ENCODE peak calls at places on chromosomes 4 and X, in nine cellular contexts. One of them, this sample, is unnamed.
A peak's percentile ranks its signal among the peaks of the same experiment; 100 is the strongest.

GRCh38 chr4:16914208-16914607 is 15.8 kb upstream of the LDB2 start:
- DNase-seq in nucleus accumbens: no peak
- DNase-seq in GM23248: peak; percentile 75
- DNase-seq in fibroblast of gingiva: peak; percentile 54
- DNase-seq in stimulated activated CD8-positive, alpha-beta memory T cell treated with anti-CD3 and anti-CD28 coated beads, Interleukin-12 subunit alpha, Interleukin-12 subunit beta, amount 100 ng/mL, for 1 hour: no peak
- DNase-seq in OCI-LY7: peak; percentile 2
- DNase-seq in tibial artery: no peak
- DNase-seq in choroid plexus epithelial cell: peak; percentile 48
- DNase-seq in RPMI7951: peak; percentile 43
- DNase-seq in this sample: no peak

GRCh38 chr4:147958459-147959065 is 226.7 kb downstream of the ARHGAP10 start:
- DNase-seq in stimulated activated CD8-positive, alpha-beta memory T cell treated with anti-CD3 and anti-CD28 coated beads, Interleukin-12 subunit alpha, Interleukin-12 subunit beta, amount 100 ng/mL, for 1 hour: no peak
- DNase-seq in choroid plexus epithelial cell: no peak
- DNase-seq in GM23248: no peak
- DNase-seq in OCI-LY7: no peak
- DNase-seq in fibroblast of gingiva: no peak
- DNase-seq in tibial artery: no peak
- DNase-seq in RPMI7951: no peak
- DNase-seq in nucleus accumbens: no peak
- DNase-seq in this sample: no peak

GRCh38 chrX:44035576-44035975 is 62.4 kb upstream of the NDP start:
- DNase-seq in stimulated activated CD8-positive, alpha-beta memory T cell treated with anti-CD3 and anti-CD28 coated beads, Interleukin-12 subunit alpha, Interleukin-12 subunit beta, amount 100 ng/mL, for 1 hour: no peak
- DNase-seq in tibial artery: no peak
- DNase-seq in fibroblast of gingiva: peak; percentile 8
- DNase-seq in RPMI7951: no peak
- DNase-seq in choroid plexus epithelial cell: peak; percentile 31
- DNase-seq in GM23248: peak; percentile 67
- DNase-seq in nucleus accumbens: no peak
- DNase-seq in OCI-LY7: no peak
- DNase-seq in this sample: no peak

GRCh38 chr4:126548890-126549289 is 1083.9 kb upstream of the INTU start:
- DNase-seq in fibroblast of gingiva: no peak
- DNase-seq in GM23248: no peak
- DNase-seq in nucleus accumbens: no peak
- DNase-seq in stimulated activated CD8-positive, alpha-beta memory T cell treated with anti-CD3 and anti-CD28 coated beads, Interleukin-12 subunit alpha, Interleukin-12 subunit beta, amount 100 ng/mL, for 1 hour: no peak
- DNase-seq in tibial artery: no peak
- DNase-seq in OCI-LY7: no peak
- DNase-seq in RPMI7951: no peak
- DNase-seq in choroid plexus epithelial cell: no peak
- DNase-seq in this sample: no peak

GRCh38 chr4:5021546-5021945 is 2.3 kb upstream of the CYTL1 start:
- DNase-seq in choroid plexus epithelial cell: peak; percentile 26
- DNase-seq in RPMI7951: no peak
- DNase-seq in tibial artery: no peak
- DNase-seq in nucleus accumbens: no peak
- DNase-seq in fibroblast of gingiva: no peak
- DNase-seq in OCI-LY7: no peak
- DNase-seq in stimulated activated CD8-positive, alpha-beta memory T cell treated with anti-CD3 and anti-CD28 coated beads, Interleukin-12 subunit alpha, Interleukin-12 subunit beta, amount 100 ng/mL, for 1 hour: no peak
- DNase-seq in GM23248: no peak
- DNase-seq in this sample: no peak

GRCh38 chr4:87974856-87975462 is 555 bp upstream of the SPP1 start:
- DNase-seq in RPMI7951: no peak
- DNase-seq in stimulated activated CD8-positive, alpha-beta memory T cell treated with anti-CD3 and anti-CD28 coated beads, Interleukin-12 subunit alpha, Interleukin-12 subunit beta, amount 100 ng/mL, for 1 hour: no peak
- DNase-seq in nucleus accumbens: no peak
- DNase-seq in fibroblast of gingiva: no peak
- DNase-seq in GM23248: no peak
- DNase-seq in choroid plexus epithelial cell: no peak
- DNase-seq in tibial artery: no peak
- DNase-seq in OCI-LY7: no peak
- DNase-seq in this sample: no peak

GRCh38 chr4:156815717-156816319 is 155.8 kb downstream of the PDGFC start:
- DNase-seq in stimulated activated CD8-positive, alpha-beta memory T cell treated with anti-CD3 and anti-CD28 coated beads, Interleukin-12 subunit alpha, Interleukin-12 subunit beta, amount 100 ng/mL, for 1 hour: no peak
- DNase-seq in OCI-LY7: no peak
- DNase-seq in RPMI7951: no peak
- DNase-seq in tibial artery: no peak
- DNase-seq in fibroblast of gingiva: no peak
- DNase-seq in GM23248: no peak
- DNase-seq in nucleus accumbens: no peak
- DNase-seq in choroid plexus epithelial cell: no peak
- DNase-seq in this sample: no peak

GRCh38 chr4:186033027-186033426 is 35.9 kb upstream of the TLR3 start:
- DNase-seq in choroid plexus epithelial cell: no peak
- DNase-seq in fibroblast of gingiva: no peak
- DNase-seq in nucleus accumbens: no peak
- DNase-seq in GM23248: no peak
- DNase-seq in tibial artery: no peak
- DNase-seq in RPMI7951: no peak
- DNase-seq in stimulated activated CD8-positive, alpha-beta memory T cell treated with anti-CD3 and anti-CD28 coated beads, Interleukin-12 subunit alpha, Interleukin-12 subunit beta, amount 100 ng/mL, for 1 hour: no peak
- DNase-seq in OCI-LY7: no peak
- DNase-seq in this sample: no peak